ENCODE peak calls at places on chromosomes 4 and X, in four cellular contexts. B is activated CD8-positive, alpha-beta T cell treated with anti-CD3 and anti-CD28 coated beads, Interleukin-2, amount 10 ng/mL, durations not matched to agents 7 days and 5 days; N is NCI-H748 treated with DMSO at 0.1 percent for 48 hours; Q is psoas muscle. W is an unnamed sample.

GRCh38 chr4:7087036-7087435 is 19.2 kb upstream of the GRPEL1 start:
- DNase-seq in B (no peak), N (no peak), Q (no peak), W (no peak)

GRCh38 chr4:76634239-76634638 is 199.2 kb downstream of the SHROOM3 start:
- DNase-seq in B (no peak), N (no peak), Q (no peak), W (no peak)

GRCh38 chr4:100312615-100313355 is 122.5 kb upstream of the DDIT4L start:
- DNase-seq in B (no peak), N (no peak), Q (no peak), W (no peak)

GRCh38 chrX:39869846-39870601 is 227.7 kb downstream of the BCOR start:
- DNase-seq in B (peak), N (no peak), Q (no peak), W (peak)

GRCh38 chrX:69268637-69269036 is 103.4 kb upstream of the PJA1 start:
- DNase-seq in B (no peak), N (no peak), Q (no peak), W (no peak)

GRCh38 chrX:17032351-17032750 is 85.9 kb downstream of the REPS2 start:
- DNase-seq in B (no peak), N (no peak), Q (no peak), W (no peak)

GRCh38 chr4:84920591-84920990 is 45.9 kb downstream of the WDFY3 start:
- DNase-seq in B (no peak), N (no peak), Q (no peak), W (no peak)

GRCh38 chr4:98773638-98774037 is 115.2 kb upstream of the TSPAN5 start:
- DNase-seq in B (no peak), N (no peak), Q (no peak), W (no peak)

GRCh38 chrX:127207326-127207725 is 387.8 kb downstream of the PRR32 start:
- DNase-seq in B (no peak), N (no peak), Q (no peak), W (no peak)

GRCh38 chr4:80362578-80363181 is 27.1 kb downstream of the CFAP299 start:
- DNase-seq in B (peak), N (no peak), Q (no peak), W (peak)